ENCODE peak calls at places on chromosomes 11 and 22, in five cellular contexts. T, F, R, G and V are unnamed samples.

GRCh38 chr11:69748637-69749036 is 26.5 kb downstream of the FGF4 start:
- DNase-seq in T (no peak), F (no peak), R (no peak), G (no peak), V (no peak)

GRCh38 chr22:44848296-44848741 is 95.9 kb downstream of the ARHGAP8 start:
- DNase-seq in T (no peak), F (no peak), R (no peak), G (no peak), V (no peak)

GRCh38 chr11:105334025-105334714 is 194.6 kb upstream of the CARD18 start:
- DNase-seq in T (no peak), F (no peak), R (no peak), G (no peak), V (no peak)

GRCh38 chr22:40709752-40710413 is 30.6 kb downstream of the MCHR1 start:
- DNase-seq in T (no peak), F (no peak), R (peak), G (peak), V (no peak)

GRCh38 chr11:126834573-126834972 is 166.0 kb downstream of the KIRREL3 start:
- DNase-seq in T (no peak), F (no peak), R (no peak), G (no peak), V (no peak)

GRCh38 chr22:46941958-46942815 is 179.7 kb downstream of the TBC1D22A start:
- DNase-seq in T (no peak), F (peak), R (no peak), G (peak), V (no peak)

GRCh38 chr11:95505927-95506426 is 275.0 kb upstream of the SESN3 start:
- DNase-seq in T (no peak), F (no peak), R (no peak), G (peak), V (no peak)

GRCh38 chr11:34890812-34891211 is 25.4 kb downstream of the APIP start:
- DNase-seq in T (no peak), F (no peak), R (no peak), G (peak), V (no peak)

GRCh38 chr11:77590194-77590591 is 440 bp downstream of the AQP11 start:
- DNase-seq in T (no peak), F (no peak), R (peak), G (no peak), V (no peak)

GRCh38 chr11:66728760-66729385 is at the start of gene SPTBN2:
- DNase-seq in T (no peak), F (peak), R (peak), G (no peak), V (no peak)

GRCh38 chr11:86795962-86796361 is 4.4 kb upstream of the PRSS23 start:
- DNase-seq in T (no peak), F (no peak), R (no peak), G (no peak), V (no peak)

GRCh38 chr11:87459351-87459750 is 421.6 kb downstream of the TMEM135 start:
- DNase-seq in T (no peak), F (no peak), R (no peak), G (no peak), V (no peak)

GRCh38 chr11:117042689-117043088 is 55.5 kb downstream of the SIK3 start:
- DNase-seq in T (no peak), F (no peak), R (no peak), G (no peak), V (no peak)

GRCh38 chr22:46879083-46879482 is 116.6 kb downstream of the TBC1D22A start:
- DNase-seq in T (no peak), F (no peak), R (no peak), G (no peak), V (no peak)

GRCh38 chr11:134332782-134333181 is 994 bp downstream of the GLB1L2 start:
- DNase-seq in T (no peak), F (peak), R (no peak), G (no peak), V (no peak)

GRCh38 chr11:47905358-47906059 is 57.4 kb upstream of the NUP160 start:
- DNase-seq in T (no peak), F (no peak), R (no peak), G (no peak), V (no peak)

GRCh38 chr22:24305260-24305692 is 34.6 kb downstream of the SPECC1L start:
- DNase-seq in T (peak), F (no peak), R (no peak), G (peak), V (no peak)

GRCh38 chr22:17912942-17913704 is 111.2 kb downstream of the MICAL3 start:
- DNase-seq in T (no peak), F (no peak), R (no peak), G (no peak), V (no peak)

GRCh38 chr22:31278643-31279326 is 13.5 kb downstream of the PIK3IP1 start:
- DNase-seq in T (peak), F (no peak), R (no peak), G (no peak), V (peak)

GRCh38 chr22:38981005-38981658 is 1.0 kb upstream of the APOBEC3B start:
- DNase-seq in T (no peak), F (no peak), R (peak), G (no peak), V (no peak)

GRCh38 chr11:16418698-16419097 is 62.4 kb upstream of the SOX6 start:
- DNase-seq in T (no peak), F (no peak), R (no peak), G (no peak), V (no peak)

GRCh38 chr11:107359701-107360100 is 97.9 kb downstream of the CWF19L2 start:
- DNase-seq in T (no peak), F (no peak), R (peak), G (no peak), V (no peak)

GRCh38 chr11:32316846-32317525 is 118.4 kb downstream of the WT1 start:
- DNase-seq in T (no peak), F (no peak), R (no peak), G (peak), V (no peak)

GRCh38 chr22:44217346-44217745 is 36.6 kb downstream of the PARVG start:
- DNase-seq in T (no peak), F (no peak), R (no peak), G (no peak), V (no peak)

GRCh38 chr11:126482586-126483108 is 127.2 kb downstream of the ST3GAL4 start:
- DNase-seq in T (no peak), F (no peak), R (no peak), G (no peak), V (peak)

GRCh38 chr11:76665921-76666351 is 4.6 kb downstream of the LRRC32 start:
- DNase-seq in T (no peak), F (peak), R (no peak), G (no peak), V (no peak)

GRCh38 chr22:46377566-46378498 is 42.3 kb downstream of the TRMU start:
- DNase-seq in T (no peak), F (no peak), R (peak), G (no peak), V (peak)

GRCh38 chr22:38834215-38834953 is 9.4 kb downstream of the NPTXR start:
- DNase-seq in T (no peak), F (no peak), R (no peak), G (no peak), V (no peak)

GRCh38 chr22:37525073-37525745 is 6.0 kb upstream of the CARD10 start:
- DNase-seq in T (no peak), F (no peak), R (peak), G (no peak), V (peak)

GRCh38 chr11:125348141-125348651 is 147.9 kb downstream of the FEZ1 start:
- DNase-seq in T (no peak), F (no peak), R (no peak), G (no peak), V (no peak)

GRCh38 chr22:20654343-20655208 is 119.3 kb upstream of the SERPIND1 start:
- DNase-seq in T (no peak), F (peak), R (no peak), G (no peak), V (peak)

GRCh38 chr11:111177037-111177988 is 68.2 kb upstream of the POU2AF2 start:
- DNase-seq in T (no peak), F (no peak), R (no peak), G (peak), V (no peak)

GRCh38 chr11:73187854-73188253 is 30.2 kb upstream of the P2RY2 start:
- DNase-seq in T (no peak), F (peak), R (peak), G (no peak), V (no peak)

GRCh38 chr11:68206211-68206610 is 6.9 kb downstream of the KMT5B start:
- DNase-seq in T (peak), F (no peak), R (peak), G (peak), V (no peak)